ENCODE peak calls at places on chromosomes 6 and 20, in nine cellular contexts. H is AG04450, W is type B pancreatic cell, Q is fibroblast of lung, E is PC-3, B is thoracic aorta, K is mucosa of descending colon, C is cardiac fibroblast, J is A549. X is an unnamed sample.

GRCh38 chr6:75611702-75612375 is 10.2 kb downstream of the SENP6 start:
- DNase-seq in H (no peak), W (no peak), Q (peak; percentile 44), E (no peak), B (no peak), K (no peak), C (no peak), J (no peak), X (peak; percentile 43)

GRCh38 chr6:133348846-133349245 is 107.7 kb downstream of the EYA4 start:
- DNase-seq in H (no peak), W (no peak), Q (no peak), E (no peak), B (no peak), K (no peak), C (no peak), J (no peak), X (no peak)

GRCh38 chr6:160161647-160161986 is 40.0 kb downstream of the SLC22A1 start:
- DNase-seq in H (no peak), W (no peak), Q (no peak), E (no peak), B (no peak), K (no peak), C (no peak), J (no peak), X (no peak)

GRCh38 chr20:51758978-51759544 is 9.1 kb downstream of the ATP9A start:
- DNase-seq in H (no peak), W (no peak), Q (no peak), E (no peak), B (no peak), K (no peak), C (peak; percentile 31), J (no peak), X (peak; percentile 43)

GRCh38 chr20:21101453-21102251 is 4.5 kb downstream of the LINC00237 start:
- DNase-seq in H (no peak), W (peak; percentile 70), Q (no peak), E (no peak), B (no peak), K (peak; percentile 41), C (no peak), J (no peak), X (peak; percentile 29)

GRCh38 chr6:23137596-23137995 is 568.2 kb downstream of the HDGFL1 start:
- DNase-seq in H (no peak), W (no peak), Q (peak; percentile 61), E (no peak), B (no peak), K (no peak), C (peak; percentile 18), J (no peak), X (peak; percentile 35)

GRCh38 chr6:167550936-167551633 is 226.2 kb downstream of the TTLL2 start:
- DNase-seq in H (no peak), W (no peak), Q (no peak), E (no peak), B (peak; percentile 39), K (peak; percentile 67), C (peak; percentile 83), J (no peak), X (no peak)

GRCh38 chr20:51660741-51661608 is 107.2 kb downstream of the ATP9A start:
- DNase-seq in H (peak; percentile 68), W (no peak), Q (peak; percentile 94), E (peak; percentile 100), B (no peak), K (no peak), C (peak; percentile 69), J (peak; percentile 31), X (peak; percentile 99)

GRCh38 chr6:19554356-19555225 is 282.6 kb upstream of the ID4 start:
- DNase-seq in H (no peak), W (no peak), Q (peak; percentile 11), E (no peak), B (no peak), K (no peak), C (peak; percentile 21), J (no peak), X (no peak)

GRCh38 chr20:51613576-51613975 is 71.1 kb upstream of the NFATC2 start:
- DNase-seq in H (no peak), W (no peak), Q (no peak), E (no peak), B (no peak), K (no peak), C (no peak), J (no peak), X (no peak)

GRCh38 chr6:145360865-145361264 is 374.5 kb downstream of the EPM2A start:
- DNase-seq in H (no peak), W (no peak), Q (no peak), E (no peak), B (no peak), K (no peak), C (no peak), J (peak; percentile 2), X (no peak)

GRCh38 chr20:6940052-6940451 is 172.6 kb downstream of the BMP2 start:
- DNase-seq in H (no peak), W (no peak), Q (no peak), E (peak; percentile 63), B (no peak), K (no peak), C (peak; percentile 1), J (peak; percentile 48), X (no peak)

DNA sequence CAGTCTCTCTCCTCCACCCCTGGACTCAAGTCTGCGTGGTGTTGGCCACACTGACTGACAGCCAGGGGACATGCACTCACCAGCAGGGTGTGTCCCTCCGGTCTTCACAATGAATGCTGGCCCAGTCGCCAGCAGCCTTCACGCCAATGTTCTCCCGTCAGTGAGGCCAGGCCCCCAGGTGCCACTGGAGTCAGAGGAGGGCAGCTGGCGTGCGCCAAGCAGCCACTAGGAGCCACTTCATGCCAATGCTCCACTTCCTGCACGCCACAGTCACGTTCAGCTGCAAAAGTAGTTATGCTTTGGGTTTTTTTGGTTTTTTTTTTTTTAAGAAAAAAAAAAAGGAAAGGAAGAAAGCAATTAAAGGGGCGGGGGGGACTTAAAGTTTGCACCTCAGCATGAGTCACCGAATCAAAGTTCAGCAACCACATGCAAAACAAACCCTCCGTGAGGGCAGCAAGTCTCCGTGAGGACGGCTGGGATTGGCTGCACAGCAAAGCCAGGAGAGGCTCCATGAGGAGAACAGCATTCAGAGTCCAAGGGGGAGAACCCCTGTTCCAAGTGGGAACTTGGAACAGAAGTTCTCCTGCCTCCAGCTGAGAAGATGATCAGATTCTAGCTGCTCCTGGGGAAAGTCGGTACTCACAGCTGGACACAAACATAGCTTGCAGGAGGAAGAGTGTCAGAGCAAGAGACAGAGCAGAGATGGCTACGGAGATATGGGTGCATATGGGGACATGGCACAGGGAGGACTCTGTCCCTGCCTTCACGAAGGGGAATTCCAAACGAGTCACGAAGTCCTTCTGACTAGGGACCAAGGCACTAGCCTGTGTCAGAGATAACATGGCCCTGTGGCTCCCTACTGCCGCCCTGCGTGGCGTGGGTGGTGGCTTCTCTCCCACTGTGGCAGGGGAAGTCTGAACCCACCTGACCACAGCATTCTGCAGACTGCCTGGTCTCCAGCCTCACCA is at the start of gene ZC3H12D:
- DNase-seq in H (no peak), W (no peak), Q (peak; percentile 44), E (peak; percentile 47), B (no peak), K (peak; percentile 85), C (peak; percentile 15), J (peak; percentile 53), X (no peak)
- TF ChIP-seq CTCF in H (peak; percentile 9), W (no peak), Q (no peak), E (peak; percentile 35), B (no peak), K (peak; percentile 35), C (peak; percentile 13), J (no peak), X (no peak)

GRCh38 chr6:100226811-100227210 is 232.8 kb upstream of the MCHR2 start:
- DNase-seq in H (no peak), W (no peak), Q (no peak), E (no peak), B (no peak), K (no peak), C (no peak), J (no peak), X (no peak)

GRCh38 chr6:100229512-100229911 is 235.2 kb downstream of the SIM1 start:
- DNase-seq in H (no peak), W (no peak), Q (no peak), E (no peak), B (no peak), K (no peak), C (no peak), J (peak; percentile 7), X (no peak)

GRCh38 chr6:100230976-100231316 is 233.8 kb downstream of the SIM1 start:
- DNase-seq in H (no peak), W (no peak), Q (peak; percentile 63), E (peak; percentile 61), B (no peak), K (no peak), C (peak; percentile 21), J (peak; percentile 2), X (peak; percentile 55)

GRCh38 chr6:100230115-100230975 is 234.4 kb downstream of the SIM1 start:
- DNase-seq in H (no peak), W (no peak), Q (no peak), E (no peak), B (no peak), K (no peak), C (no peak), J (no peak), X (peak; percentile 32)

DNA sequence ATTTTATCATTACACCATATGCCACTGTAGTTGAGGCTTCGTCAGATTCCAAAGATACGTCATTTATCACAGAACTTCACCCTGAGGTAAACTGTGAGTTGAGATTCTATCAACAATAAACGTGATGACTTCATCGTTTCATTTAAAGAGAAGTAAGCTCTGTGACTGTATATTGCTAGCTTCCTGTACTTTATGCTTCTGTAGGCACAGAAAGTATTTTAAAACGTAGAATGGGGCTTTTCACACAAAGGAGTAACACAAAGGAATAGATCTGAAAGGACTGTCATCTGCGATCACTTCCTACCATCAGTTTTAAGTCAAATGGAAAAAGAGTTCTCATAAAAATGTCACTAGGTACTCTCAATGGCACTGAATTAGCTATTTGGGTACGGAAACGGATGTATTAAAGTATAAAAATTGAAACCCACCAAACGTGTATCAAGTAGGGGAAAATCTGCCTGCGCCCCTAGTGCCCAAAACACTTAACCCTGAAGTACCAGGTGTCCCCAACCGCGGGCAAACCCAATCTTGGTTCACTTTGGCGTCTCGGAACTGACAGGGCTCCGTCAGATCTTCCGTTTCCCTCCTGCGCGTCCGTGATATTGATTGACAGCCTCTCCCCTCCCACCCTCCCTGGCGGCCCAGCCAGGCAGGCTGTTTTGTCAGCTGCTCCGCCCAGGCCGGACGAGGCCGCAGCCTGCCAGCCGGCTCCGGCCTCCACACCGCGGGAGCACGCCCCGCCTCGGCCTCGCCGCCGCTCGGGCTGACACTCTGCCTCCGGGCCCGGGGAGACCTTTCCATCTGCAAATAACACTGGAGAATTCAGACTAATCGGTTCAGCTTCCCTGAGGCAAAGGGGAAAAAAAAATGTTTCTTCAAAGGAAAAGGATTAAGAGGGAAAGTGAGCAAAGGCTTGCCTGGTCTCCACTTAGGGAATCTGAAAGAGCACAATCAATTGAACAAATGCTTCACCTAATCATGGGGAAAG is 234.7 kb upstream of the MCHR2 start:
- DNase-seq in H (peak; percentile 11), W (peak; percentile 72), Q (peak; percentile 75), E (peak; percentile 78), B (no peak), K (peak; percentile 83), C (peak; percentile 74), J (peak; percentile 78), X (peak; percentile 77)
- TF ChIP-seq CTCF in H (peak; percentile 40), W (peak; percentile 49), Q (peak; percentile 36), E (no peak), B (peak; percentile 17), K (no peak), C (peak; percentile 26), J (no peak), X (no peak)

GRCh38 chr20:1299522-1299921 is 29.4 kb downstream of the SDCBP2 start:
- DNase-seq in H (no peak), W (no peak), Q (no peak), E (peak; percentile 32), B (no peak), K (peak; percentile 59), C (no peak), J (peak; percentile 34), X (no peak)
- TF ChIP-seq CTCF in H (no peak), W (peak; percentile 54), Q (peak; percentile 24), E (peak; percentile 53), B (no peak), K (no peak), C (peak; percentile 6), J (no peak), X (no peak)

GRCh38 chr20:41600926-41601631 is 17.1 kb downstream of the CHD6 start:
- DNase-seq in H (no peak), W (no peak), Q (no peak), E (no peak), B (no peak), K (no peak), C (no peak), J (no peak), X (no peak)
- TF ChIP-seq CTCF in H (no peak), W (no peak), Q (no peak), E (no peak), B (no peak), K (no peak), C (no peak), J (no peak), X (no peak)